ENCODE peak calls at places on chromosomes 13 and 19, in eight cellular contexts. W is fibroblast of villous mesenchyme; L is HFF-Myc; G is adrenal gland; Y is ovary; K is effector memory CD4-positive, alpha-beta T cell; S is fibroblast of lung; C is heart right ventricle. P is an unnamed sample.

GRCh38 chr19:7829561-7830271 is at the start of gene EVI5L:
- DNase-seq in W (peak; percentile 100), L (peak; percentile 100), G (peak; percentile 100), Y (peak; percentile 99), K (peak; percentile 99), S (peak; percentile 100), C (peak; percentile 99), P (peak; percentile 100)

GRCh38 chr13:113110852-113111315 is 5.3 kb downstream of the F7 start:
- DNase-seq in W (no peak), L (no peak), G (no peak), Y (no peak), K (no peak), S (no peak), C (no peak), P (no peak)

GRCh38 chr13:105552078-105552477 is 983.4 kb downstream of the EFNB2 start:
- DNase-seq in W (no peak), L (no peak), G (no peak), Y (no peak), K (no peak), S (peak; percentile 3), C (no peak), P (no peak)

GRCh38 chr19:12574036-12574435 is 22.8 kb upstream of the ZNF564 start:
- DNase-seq in W (no peak), L (no peak), G (no peak), Y (no peak), K (no peak), S (no peak), C (no peak), P (no peak)

GRCh38 chr13:98396071-98396710 is 180.7 kb downstream of the STK24 start:
- DNase-seq in W (peak; percentile 19), L (no peak), G (no peak), Y (no peak), K (no peak), S (no peak), C (no peak), P (peak; percentile 39)

GRCh38 chr13:51632643-51633357 is 48.5 kb downstream of the WDFY2 start:
- DNase-seq in W (no peak), L (no peak), G (no peak), Y (no peak), K (no peak), S (no peak), C (no peak), P (no peak)

GRCh38 chr19:28468701-28469459 is 744.1 kb downstream of the UQCRFS1 start:
- DNase-seq in W (no peak), L (no peak), G (no peak), Y (no peak), K (no peak), S (peak; percentile 77), C (no peak), P (peak; percentile 57)

GRCh38 chr19:32397736-32398135 is 7.8 kb upstream of the DPY19L3 start:
- DNase-seq in W (peak; percentile 83), L (peak; percentile 81), G (no peak), Y (no peak), K (no peak), S (peak; percentile 79), C (no peak), P (peak; percentile 90)

GRCh38 chr19:4267101-4267900 is 11.8 kb upstream of the SHD start:
- DNase-seq in W (peak; percentile 37), L (peak; percentile 32), G (peak; percentile 72), Y (peak; percentile 34), K (peak; percentile 19), S (peak; percentile 17), C (peak; percentile 53), P (peak; percentile 60)

GRCh38 chr19:41341669-41342490 is 11.8 kb downstream of the TGFB1 start:
- DNase-seq in W (no peak), L (no peak), G (no peak), Y (no peak), K (no peak), S (no peak), C (no peak), P (no peak)

GRCh38 chr19:9934132-9934950 is 2.0 kb downstream of the OLFM2 start:
- DNase-seq in W (peak; percentile 71), L (peak; percentile 42), G (peak; percentile 91), Y (peak; percentile 83), K (peak; percentile 81), S (no peak), C (peak; percentile 80), P (peak; percentile 77)

GRCh38 chr19:30811397-30812098 is 439.4 kb downstream of the ZNF536 start:
- DNase-seq in W (no peak), L (no peak), G (no peak), Y (no peak), K (no peak), S (no peak), C (no peak), P (no peak)

GRCh38 chr13:23852351-23852750 is 36.8 kb downstream of the MIPEP start:
- DNase-seq in W (no peak), L (no peak), G (no peak), Y (no peak), K (no peak), S (no peak), C (no peak), P (no peak)

DNA sequence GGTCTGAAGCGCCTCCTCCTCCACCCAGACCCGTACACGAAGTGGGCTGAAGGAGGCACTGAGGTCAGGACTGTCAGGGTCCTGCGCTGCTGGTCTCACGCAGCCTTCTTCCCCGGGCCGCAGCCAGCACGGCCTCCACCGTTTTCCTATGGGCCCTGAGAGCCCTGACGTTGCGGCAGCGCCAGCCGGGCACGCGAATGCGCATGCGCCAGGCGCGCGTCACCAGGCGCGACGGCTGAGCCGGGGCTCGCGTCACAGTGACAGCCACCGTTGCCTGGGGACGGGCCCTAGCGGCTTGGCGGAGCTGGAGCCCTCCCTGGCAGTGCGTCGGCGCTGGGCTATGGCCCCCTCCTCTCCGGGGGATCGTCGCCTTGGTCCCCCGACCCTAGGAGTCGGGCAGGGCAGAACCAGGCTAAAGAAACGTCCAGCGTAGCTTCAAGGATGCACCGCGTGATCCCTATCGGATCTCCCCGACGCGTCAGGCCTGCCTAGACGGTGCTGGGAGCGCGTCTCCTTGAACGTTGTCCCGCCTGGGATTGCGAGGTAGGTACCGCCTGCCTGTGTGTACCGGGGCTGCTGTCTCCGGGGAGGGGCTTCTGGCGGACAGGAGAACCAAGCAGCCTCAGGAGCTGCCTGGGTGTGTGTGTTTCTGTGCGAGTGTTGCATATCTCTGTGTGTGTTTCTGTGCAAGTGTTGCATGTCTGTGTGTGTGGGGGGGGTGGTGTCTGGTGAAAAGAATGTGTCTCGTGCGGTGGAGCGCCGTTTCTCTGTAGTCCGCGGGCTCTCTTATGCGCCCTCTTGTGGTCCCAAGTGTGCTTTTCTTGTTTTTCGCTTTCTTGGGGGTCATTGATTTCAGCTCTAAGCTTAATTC is 43.2 kb downstream of the ZNF571 start:
- DNase-seq in W (peak; percentile 58), L (no peak), G (no peak), Y (no peak), K (peak; percentile 11), S (peak; percentile 71), C (peak; percentile 64), P (peak; percentile 72)
- H3K4me3 ChIP-seq in W (peak overlapping the region; percentile 81), L (peak overlapping the region; percentile 48), G (no peak overlapping the region), Y (peak overlapping the region; percentile 5), K (peak overlapping the region; percentile 53), S (peak overlapping the region; percentile 91), C (peak overlapping the region; percentile 76), P (peak overlapping the region; percentile 68)

GRCh38 chr19:29664753-29665214 is 477 bp upstream of the PLEKHF1 start:
- DNase-seq in W (no peak), L (no peak), G (no peak), Y (no peak), K (no peak), S (no peak), C (no peak), P (no peak)

GRCh38 chr19:29660835-29661234 is 4.4 kb upstream of the PLEKHF1 start:
- DNase-seq in W (no peak), L (no peak), G (no peak), Y (no peak), K (no peak), S (no peak), C (no peak), P (peak; percentile 60)

GRCh38 chr19:29663861-29664752 is 1.2 kb upstream of the PLEKHF1 start:
- DNase-seq in W (peak; percentile 57), L (no peak), G (no peak), Y (no peak), K (no peak), S (peak; percentile 56), C (no peak), P (no peak)

GRCh38 chr19:29662604-29663404 is 2.5 kb upstream of the PLEKHF1 start:
- DNase-seq in W (peak; percentile 93), L (no peak), G (peak; percentile 72), Y (peak; percentile 77), K (no peak), S (peak; percentile 96), C (peak; percentile 65), P (peak; percentile 94)

GRCh38 chr19:29662278-29662603 is 3.0 kb upstream of the PLEKHF1 start:
- DNase-seq in W (no peak), L (no peak), G (no peak), Y (no peak), K (no peak), S (no peak), C (no peak), P (no peak)
- H3K4me3 ChIP-seq in W (peak overlapping the region; percentile 29), L (no peak overlapping the region), G (no peak overlapping the region), Y (no peak overlapping the region), K (no peak overlapping the region), S (peak overlapping the region; percentile 34), C (peak overlapping the region; percentile 13), P (peak overlapping the region; percentile 15)

GRCh38 chr13:33678906-33679657 is 138.9 kb upstream of the RFC3 start:
- DNase-seq in W (peak; percentile 59), L (no peak), G (peak; percentile 68), Y (peak; percentile 61), K (peak; percentile 37), S (peak; percentile 84), C (peak; percentile 36), P (peak; percentile 71)
- H3K4me3 ChIP-seq in W (no peak overlapping the region), L (no peak overlapping the region), G (no peak overlapping the region), Y (no peak overlapping the region), K (peak overlapping the region; percentile 5), S (no peak overlapping the region), C (peak overlapping the region; percentile 10), P (no peak overlapping the region)

DNA sequence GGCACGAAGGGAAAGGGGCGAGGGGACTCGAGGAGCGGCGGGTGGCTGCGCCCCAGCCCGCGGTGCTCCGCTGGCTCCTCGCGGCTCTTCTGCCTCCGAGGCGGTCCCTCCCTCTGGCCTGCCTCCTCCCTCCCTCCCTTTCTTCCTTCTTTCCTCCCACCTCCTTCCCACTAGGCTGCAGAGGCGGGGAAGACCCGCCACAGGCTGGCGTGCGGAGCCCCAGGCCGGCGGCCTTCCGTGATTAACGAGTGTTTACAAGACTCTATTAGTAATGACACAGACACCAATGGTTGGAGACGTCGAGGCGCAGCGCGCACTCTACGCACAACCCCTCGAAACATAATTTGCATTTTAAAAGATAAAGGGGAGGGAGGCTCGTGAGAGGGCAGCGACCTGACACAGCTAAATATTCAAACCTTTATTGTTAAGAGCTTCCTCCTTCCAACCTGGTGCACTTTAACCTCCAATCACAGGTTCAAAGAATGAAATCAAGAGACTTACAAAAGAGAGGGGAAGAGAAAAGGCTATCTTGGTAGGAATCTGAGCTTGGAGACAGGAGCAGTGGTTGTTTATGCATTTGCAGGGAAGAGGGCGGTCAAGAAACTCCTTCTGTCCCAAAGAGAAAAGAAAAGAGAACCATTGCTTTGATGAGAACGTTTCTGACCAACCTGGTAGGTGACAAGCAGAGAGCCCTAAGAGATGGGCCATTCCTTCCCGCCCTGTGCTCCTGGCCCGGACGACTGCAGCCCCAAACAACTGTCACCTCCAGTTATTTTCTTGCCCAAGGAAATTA is at the start of gene CDX2:
- DNase-seq in W (no peak), L (no peak), G (no peak), Y (no peak), K (no peak), S (no peak), C (no peak), P (no peak)
- H3K4me3 ChIP-seq in W (no peak within 1 kb of the TSS), L (no peak within 1 kb of the TSS), G (no peak within 1 kb of the TSS), Y (peak within 1 kb of the TSS; percentile 34), K (no peak within 1 kb of the TSS), S (no peak within 1 kb of the TSS), C (no peak within 1 kb of the TSS), P (no peak within 1 kb of the TSS)

P was measured in fibroblast of mammary gland.